ENCODE peak calls at places on chromosomes 11 and 22, in ten cellular contexts. Q, O, L, D, C, G, A, P, Z and S are unnamed samples.

GRCh38 chr11:69834251-69834650 is 15.0 kb upstream of the FGF3 start:
- DNase-seq in G (no peak), Z (no peak), Q (no peak), A (no peak), O (no peak), D (no peak), L (no peak), C (no peak), P (no peak), S (no peak)

GRCh38 chr11:112963368-112963955 is 2.2 kb downstream of the NCAM1 start:
- DNase-seq in Q (no peak), C (no peak), G (no peak), Z (no peak), D (no peak), L (no peak), A (no peak), O (no peak), P (no peak), S (no peak)

GRCh38 chr11:109140857-109141515 is 281.0 kb upstream of the C11orf87 start:
- DNase-seq in Q (no peak), G (no peak), Z (no peak), L (no peak), A (no peak), P (no peak), C (no peak), D (no peak), O (no peak), S (no peak)

GRCh38 chr11:2397005-2397404 is 3.5 kb upstream of the TSSC4 start:
- DNase-seq in L (no peak), A (no peak), O (no peak), C (no peak), D (no peak), P (no peak), G (no peak), Z (no peak), Q (no peak), S (no peak)

GRCh38 chr11:67261942-67262681 is 4.2 kb upstream of the GRK2 start:
- DNase-seq in L (no peak), Q (no peak), G (no peak), O (no peak), P (no peak), A (no peak), Z (no peak), D (no peak), C (no peak), S (no peak)

GRCh38 chr11:119999220-119999619 is 138.7 kb downstream of the TRIM29 start:
- DNase-seq in O (no peak), Q (no peak), L (no peak), G (no peak), Z (no peak), P (no peak), A (no peak), C (no peak), D (no peak), S (no peak)

GRCh38 chr11:73140213-73141030 is 1.7 kb downstream of the FCHSD2 start:
- DNase-seq in A (peak), Q (peak), D (peak), P (no peak), G (no peak), O (peak), C (no peak), L (no peak), Z (peak), S (no peak)

GRCh38 chr11:124943242-124943641 is 7.4 kb upstream of the HEPACAM start:
- DNase-seq in O (no peak), Q (no peak), Z (no peak), L (no peak), P (no peak), G (no peak), D (peak), A (peak), C (no peak), S (peak)

GRCh38 chr11:57290288-57290687 is 34.5 kb downstream of the TNKS1BP1 start:
- DNase-seq in D (peak), Q (peak), C (no peak), Z (peak), G (no peak), O (peak), L (no peak), A (no peak), P (no peak), S (no peak)

GRCh38 chr11:46838501-46838900 is 7.6 kb downstream of the CKAP5 start:
- DNase-seq in D (no peak), P (no peak), C (no peak), O (no peak), A (no peak), G (no peak), L (no peak), Z (no peak), Q (no peak), S (no peak)

GRCh38 chr22:29457730-29458129 is 19.3 kb downstream of the RFPL1 start:
- DNase-seq in Z (peak), G (no peak), Q (peak), C (peak), L (peak), O (peak), D (peak), P (no peak), A (no peak), S (no peak)

GRCh38 chr22:26812731-26813130 is 155.3 kb downstream of the MIAT start:
- DNase-seq in P (no peak), O (peak), C (no peak), Z (no peak), A (no peak), L (no peak), G (no peak), Q (no peak), D (no peak), S (no peak)

GRCh38 chr11:80613630-80614029 is 1172.8 kb upstream of the TENM4 start:
- DNase-seq in G (no peak), Z (no peak), A (no peak), D (no peak), O (no peak), C (no peak), L (no peak), P (no peak), Q (no peak), S (no peak)

GRCh38 chr22:49789289-49790141 is 38.2 kb downstream of the BRD1 start:
- DNase-seq in Z (peak), L (no peak), A (no peak), C (no peak), D (peak), O (peak), Q (peak), P (peak), G (no peak), S (no peak)

GRCh38 chr11:111538407-111539114 is 2.0 kb upstream of the LAYN start:
- DNase-seq in O (peak), D (peak), Z (peak), C (no peak), Q (peak), L (no peak), A (no peak), P (no peak), G (no peak), S (no peak)

GRCh38 chr11:61820174-61820573 is 3.4 kb upstream of the FADS1 start:
- DNase-seq in P (no peak), O (peak), A (no peak), Z (peak), C (no peak), G (no peak), D (peak), Q (peak), L (no peak), S (no peak)

GRCh38 chr11:38553033-38553432 is 1955.0 kb upstream of the RAG2 start:
- DNase-seq in L (no peak), O (peak), Z (peak), A (no peak), Q (no peak), P (no peak), C (no peak), D (peak), G (no peak), S (no peak)

GRCh38 chr11:99015634-99016454 is 4.9 kb upstream of the CNTN5 start:
- DNase-seq in C (peak), O (peak), G (no peak), Z (peak), Q (peak), D (peak), L (peak), A (peak), P (no peak), S (peak)

GRCh38 chr11:103596323-103596722 is 440.1 kb upstream of the DDI1 start:
- DNase-seq in Z (no peak), P (no peak), D (no peak), G (no peak), C (no peak), O (no peak), Q (no peak), A (no peak), L (no peak), S (no peak)

GRCh38 chr11:6563121-6563619 is 40.2 kb downstream of the RRP8 start:
- DNase-seq in Z (no peak), Q (no peak), G (no peak), A (no peak), O (no peak), L (no peak), P (no peak), C (no peak), D (no peak), S (no peak)